ENCODE peak calls at places on chromosomes 7 and 10, in six cellular contexts. W is HCT116, X is H1, Z is Panc1, L is HepG2, K is K562. J is an unnamed sample.

GRCh38 chr7:28078036-28078901 is 102.3 kb downstream of the JAZF1 start:
- DNase-seq in W (peak; percentile 16), X (no peak), Z (no peak), L (peak; percentile 24), K (peak; percentile 44), J (no peak)

GRCh38 chr10:113454341-113455061 is 98.4 kb upstream of the HABP2 start:
- DNase-seq in W (peak; percentile 31), X (peak; percentile 33), Z (no peak), L (peak; percentile 5), K (peak; percentile 36), J (no peak)

GRCh38 chr7:151276651-151277590 is 28.4 kb upstream of the SMARCD3 start:
- DNase-seq in W (peak; percentile 32), X (peak; percentile 23), Z (no peak), L (peak; percentile 7), K (peak; percentile 89), J (no peak)

GRCh38 chr7:159012353-159013069 is 132.2 kb downstream of the VIPR2 start:
- DNase-seq in W (no peak), X (no peak), Z (no peak), L (no peak), K (no peak), J (no peak)

GRCh38 chr10:97810476-97810875 is 38.7 kb upstream of the SFRP5 start:
- DNase-seq in W (peak; percentile 10), X (no peak), Z (no peak), L (peak; percentile 9), K (peak; percentile 36), J (no peak)

GRCh38 chr7:16647435-16647960 is 1.5 kb downstream of the BZW2 start:
- DNase-seq in W (no peak), X (no peak), Z (no peak), L (no peak), K (no peak), J (no peak)

GRCh38 chr7:7641129-7641663 is 644 bp downstream of the UMAD1 start:
- DNase-seq in W (peak; percentile 15), X (no peak), Z (no peak), L (peak; percentile 20), K (no peak), J (no peak)

GRCh38 chr7:82810558-82811259 is 352.0 kb downstream of the PCLO start:
- DNase-seq in W (peak; percentile 45), X (no peak), Z (peak; percentile 48), L (peak; percentile 18), K (no peak), J (no peak)

GRCh38 chr10:44982114-44982460 is 3.5 kb upstream of the DEPP1 start:
- DNase-seq in W (no peak), X (no peak), Z (no peak), L (no peak), K (no peak), J (no peak)

GRCh38 chr7:50835156-50835555 is 52.5 kb upstream of the GRB10 start:
- DNase-seq in W (no peak), X (no peak), Z (no peak), L (no peak), K (no peak), J (no peak)

GRCh38 chr10:26890956-26891355 is 30.2 kb upstream of the ABI1 start:
- DNase-seq in W (peak; percentile 62), X (no peak), Z (peak; percentile 25), L (peak; percentile 72), K (peak; percentile 18), J (no peak)

GRCh38 chr10:128863411-128863810 is 603.6 kb upstream of the MGMT start:
- DNase-seq in W (no peak), X (no peak), Z (no peak), L (no peak), K (no peak), J (no peak)

GRCh38 chr10:79394631-79395030 is 47.4 kb downstream of the PPIF start:
- DNase-seq in W (no peak), X (no peak), Z (no peak), L (no peak), K (no peak), J (no peak)

GRCh38 chr10:129756912-129757861 is 206.9 kb downstream of the EBF3 start:
- DNase-seq in W (no peak), X (no peak), Z (no peak), L (no peak), K (no peak), J (no peak)

GRCh38 chr10:4221315-4221714 is 436.3 kb upstream of the KLF6 start:
- DNase-seq in W (no peak), X (no peak), Z (no peak), L (no peak), K (no peak), J (no peak)

GRCh38 chr7:85940798-85941197 is 702.9 kb upstream of the GRM3 start:
- DNase-seq in W (no peak), X (no peak), Z (no peak), L (no peak), K (no peak), J (no peak)

GRCh38 chr10:70368774-70369482 is 13.5 kb downstream of the LRRC20 start:
- DNase-seq in W (no peak), X (no peak), Z (no peak), L (peak; percentile 60), K (peak; percentile 32), J (no peak)

GRCh38 chr10:119149723-119150122 is 15.8 kb downstream of the SFXN4 start:
- DNase-seq in W (no peak), X (no peak), Z (no peak), L (no peak), K (no peak), J (no peak)

GRCh38 chr10:112912441-112912911 is 37.6 kb upstream of the TCF7L2 start:
- DNase-seq in W (peak; percentile 66), X (no peak), Z (no peak), L (peak; percentile 58), K (no peak), J (no peak)

GRCh38 chr10:91340613-91341362 is 69.4 kb upstream of the HECTD2 start:
- DNase-seq in W (no peak), X (no peak), Z (peak; percentile 28), L (no peak), K (no peak), J (no peak)

GRCh38 chr10:33365871-33366411 is 31.5 kb upstream of the NRP1 start:
- DNase-seq in W (peak; percentile 55), X (no peak), Z (no peak), L (no peak), K (no peak), J (no peak)

GRCh38 chr10:33150904-33151303 is 183.6 kb downstream of the NRP1 start:
- DNase-seq in W (no peak), X (no peak), Z (no peak), L (no peak), K (no peak), J (no peak)

GRCh38 chr7:85669139-85669692 is 482.4 kb upstream of the SEMA3D start:
- DNase-seq in W (no peak), X (no peak), Z (no peak), L (no peak), K (no peak), J (no peak)

GRCh38 chr10:109411897-109412296 is 511.4 kb downstream of the XPNPEP1 start:
- DNase-seq in W (no peak), X (no peak), Z (no peak), L (peak; percentile 5), K (no peak), J (no peak)

GRCh38 chr10:1190052-1190395 is 133.8 kb downstream of the WDR37 start:
- DNase-seq in W (no peak), X (no peak), Z (no peak), L (no peak), K (no peak), J (no peak)

GRCh38 chr7:80236696-80237095 is 102.1 kb downstream of the GNAI1 start:
- DNase-seq in W (no peak), X (no peak), Z (no peak), L (no peak), K (no peak), J (no peak)

GRCh38 chr7:80145780-80146422 is 11.3 kb downstream of the GNAI1 start:
- DNase-seq in W (no peak), X (no peak), Z (no peak), L (no peak), K (no peak), J (no peak)

GRCh38 chr10:132422931-132423813 is 26.2 kb downstream of the PWWP2B start:
- DNase-seq in W (no peak), X (no peak), Z (no peak), L (no peak), K (no peak), J (no peak)

GRCh38 chr10:132452216-132452650 is 55.2 kb downstream of the PWWP2B start:
- DNase-seq in W (no peak), X (no peak), Z (no peak), L (no peak), K (no peak), J (no peak)

DNA sequence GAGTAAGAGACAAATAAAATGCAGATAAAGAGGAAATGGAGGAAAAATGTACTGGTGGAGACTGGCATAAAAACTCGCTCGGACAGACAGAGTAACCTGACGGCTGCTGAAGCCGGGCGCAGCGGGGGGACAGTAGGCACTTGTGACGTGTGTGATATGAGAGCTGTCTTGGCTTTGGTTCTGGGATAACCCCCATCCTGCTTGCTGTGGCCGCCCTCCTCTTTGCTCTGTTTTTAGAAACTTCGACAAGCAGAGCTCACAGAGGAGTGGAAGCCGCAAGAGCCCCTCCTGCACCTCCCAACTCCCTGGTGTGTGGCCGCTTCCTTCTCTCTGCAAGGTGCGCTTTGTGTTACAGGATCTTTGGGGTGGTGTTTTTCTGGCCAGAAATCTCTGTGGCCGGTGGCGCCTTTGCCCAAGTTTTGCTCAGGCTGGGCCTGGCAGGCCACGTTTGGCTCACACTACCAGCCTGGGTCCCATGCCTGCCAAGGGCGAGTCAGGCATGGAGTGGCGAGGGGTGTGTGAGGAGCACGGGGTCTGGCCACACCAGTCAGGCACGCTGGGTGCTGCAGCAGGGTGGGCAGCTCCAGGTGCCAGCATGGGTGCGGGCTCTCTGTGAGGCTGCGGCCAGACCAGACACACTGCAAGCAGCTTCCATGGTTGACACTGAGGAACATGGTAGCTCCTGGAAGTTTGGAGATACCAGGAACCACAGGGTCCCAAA is 268.0 kb downstream of the DNAJB6 start:
- DNase-seq in W (no peak), X (no peak), Z (no peak), L (no peak), K (no peak), J (no peak)
- TF ChIP-seq SIN3A in W (no peak), X (no peak), Z (no peak), L (no peak), K (no peak), J (no peak)

DNA sequence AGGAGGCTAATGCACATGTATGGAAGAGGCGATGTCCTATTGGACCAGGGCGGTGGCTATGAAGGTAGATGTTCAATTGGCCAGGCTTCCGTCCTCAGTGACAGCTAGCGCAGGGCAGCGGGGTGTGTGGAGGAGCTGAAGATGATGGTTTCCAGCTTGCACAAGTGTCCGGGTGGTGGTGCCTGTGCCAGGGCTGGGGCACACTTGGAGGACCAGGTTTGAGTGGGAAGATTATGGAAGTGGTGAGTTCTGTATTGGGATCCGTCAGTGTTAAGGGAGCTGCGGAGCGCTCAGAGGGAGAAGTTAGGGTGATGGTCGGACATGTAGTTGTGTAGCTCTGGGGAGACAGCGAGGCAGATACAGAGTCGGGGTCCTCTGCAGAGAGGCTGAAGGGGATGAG is 8.5 kb upstream of the TBL2 start:
- DNase-seq in W (no peak), X (no peak), Z (no peak), L (no peak), K (no peak), J (no peak)
- TF ChIP-seq SIN3A in W (no peak), X (no peak), Z (no peak), L (no peak), K (no peak), J (no peak)

GRCh38 chr7:128215281-128215680 is 25.8 kb upstream of the LEP start:
- DNase-seq in W (no peak), X (no peak), Z (no peak), L (no peak), K (no peak), J (no peak)
- TF ChIP-seq SIN3A in W (no peak), X (no peak), Z (no peak), L (no peak), K (no peak), J (no peak)

GRCh38 chr10:71597821-71598498 is 121.6 kb downstream of the C10orf105 start:
- DNase-seq in W (no peak), X (no peak), Z (no peak), L (peak; percentile 28), K (peak; percentile 50), J (no peak)
- TF ChIP-seq SIN3A in W (no peak), X (no peak), Z (no peak), L (no peak), K (no peak), J (no peak)